ENCODE peak calls at places on chromosomes 5 and 9, in six cellular contexts. Q is cardiac muscle cell; G is type B pancreatic cell; X is CD8-positive, alpha-beta T cell; U is WTC11; I is mesothelial cell of epicardium. B is an unnamed sample.
A peak's percentile ranks its signal among the peaks of the same experiment; 100 is the strongest.

GRCh38 chr5:95686661-95687060 is 3.9 kb upstream of the SPATA9 start:
- DNase-seq in U (no peak), Q (no peak), X (no peak), G (no peak), I (no peak), B (no peak)

GRCh38 chr5:5572983-5573797 is 150.7 kb downstream of the ICE1 start:
- DNase-seq in Q (no peak), G (no peak), X (no peak), U (no peak), I (peak; percentile 45), B (no peak)

GRCh38 chr5:178630475-178630930 is 3.7 kb upstream of the CLK4 start:
- DNase-seq in G (no peak), U (no peak), I (no peak), X (no peak), Q (no peak), B (no peak)

GRCh38 chr5:59007460-59008063 is 424.7 kb downstream of the RAB3C start:
- DNase-seq in I (no peak), G (no peak), U (no peak), Q (no peak), X (no peak), B (peak; percentile 12)

GRCh38 chr5:82387041-82387818 is 109.1 kb upstream of the RPS23 start:
- DNase-seq in Q (no peak), G (no peak), I (peak; percentile 54), X (no peak), U (no peak), B (no peak)

GRCh38 chr5:151097081-151097480 is 16.2 kb upstream of the TNIP1 start:
- DNase-seq in G (no peak), I (no peak), U (no peak), Q (no peak), X (no peak), B (no peak)

GRCh38 chr9:136977223-136978072 is at the start of gene PTGDS:
- DNase-seq in Q (no peak), X (no peak), U (no peak), I (no peak), G (no peak), B (no peak)

GRCh38 chr9:22107646-22108045 is 98.5 kb upstream of the CDKN2B start:
- DNase-seq in X (no peak), G (no peak), I (no peak), Q (no peak), U (no peak), B (no peak)

GRCh38 chr5:1189269-1189668 is 12.1 kb upstream of the SLC6A19 start:
- DNase-seq in U (no peak), Q (no peak), I (no peak), G (no peak), X (no peak), B (no peak)

GRCh38 chr5:95393279-95393678 is 2.1 kb downstream of the FAM81B start:
- DNase-seq in X (no peak), I (no peak), U (no peak), G (no peak), Q (no peak), B (no peak)

GRCh38 chr5:111820072-111820471 is 63.1 kb upstream of the NREP start:
- DNase-seq in U (no peak), X (no peak), Q (no peak), I (no peak), G (no peak), B (no peak)

GRCh38 chr9:136609838-136610311 is 52.8 kb upstream of the EGFL7 start:
- DNase-seq in G (no peak), Q (no peak), X (no peak), I (no peak), U (no peak), B (no peak)

GRCh38 chr5:112146323-112146848 is 272.7 kb downstream of the EPB41L4A start:
- DNase-seq in I (no peak), X (no peak), G (no peak), Q (no peak), U (no peak), B (no peak)

GRCh38 chr9:5784526-5785315 is 48.2 kb downstream of the ERMP1 start:
- DNase-seq in I (no peak), Q (no peak), G (no peak), X (no peak), U (no peak), B (no peak)

GRCh38 chr5:56515011-56515410 is 281.9 kb upstream of the ANKRD55 start:
- DNase-seq in Q (no peak), U (no peak), I (no peak), G (no peak), X (no peak), B (no peak)

GRCh38 chr5:68375540-68375939 is 160.0 kb downstream of the PIK3R1 start:
- DNase-seq in I (no peak), G (no peak), U (no peak), Q (no peak), X (no peak), B (no peak)

GRCh38 chr5:121430538-121430937 is 421.1 kb upstream of the FTMT start:
- DNase-seq in U (no peak), G (no peak), I (no peak), Q (no peak), X (no peak), B (no peak)

GRCh38 chr5:157203417-157203816 is 22.8 kb downstream of the ITK start:
- DNase-seq in U (no peak), I (no peak), G (no peak), Q (no peak), X (no peak), B (no peak)

GRCh38 chr5:132076983-132077382 is 3.4 kb downstream of the CSF2 start:
- DNase-seq in U (no peak), I (no peak), X (no peak), Q (no peak), G (no peak), B (no peak)

GRCh38 chr5:129020683-129021082 is 55.4 kb downstream of the SLC27A6 start:
- DNase-seq in G (no peak), I (no peak), Q (no peak), X (no peak), U (no peak), B (no peak)

GRCh38 chr5:137037848-137038247 is 461.3 kb downstream of the SPOCK1 start:
- DNase-seq in Q (no peak), I (no peak), X (no peak), G (no peak), U (no peak), B (no peak)

GRCh38 chr9:126516936-126517750 is 96.6 kb upstream of the LMX1B start:
- DNase-seq in Q (peak; percentile 48), I (peak; percentile 78), U (peak; percentile 58), G (no peak), X (no peak), B (no peak)

GRCh38 chr9:120710110-120710981 is 3.9 kb downstream of the MEGF9 start:
- DNase-seq in X (no peak), U (no peak), I (no peak), Q (no peak), G (no peak), B (no peak)

GRCh38 chr9:122168356-122168755 is 8.6 kb downstream of the MORN5 start:
- DNase-seq in Q (no peak), X (no peak), G (no peak), I (no peak), U (no peak), B (no peak)

DNA sequence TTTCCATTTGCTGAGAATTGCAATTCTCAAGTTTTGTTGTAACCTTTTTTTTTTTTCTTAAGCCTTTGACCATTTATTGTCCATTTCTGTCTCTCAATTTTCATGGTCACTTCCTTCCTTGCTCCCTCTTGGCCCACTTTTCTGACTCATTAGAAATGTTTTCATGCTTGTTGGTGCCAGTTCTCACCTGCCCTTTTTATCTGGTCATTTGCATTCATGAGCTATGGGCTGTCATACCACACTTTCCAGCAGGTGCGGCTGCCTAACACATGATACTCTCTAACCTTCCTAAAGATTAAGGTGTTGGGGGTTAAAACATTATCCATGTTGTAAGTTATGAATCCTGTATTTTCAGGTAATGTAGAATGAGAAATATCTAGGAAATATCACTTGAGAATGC is 150.5 kb upstream of the TLX3 start:
- DNase-seq in U (no peak), X (no peak), I (no peak), Q (no peak), G (no peak), B (no peak)
- TF ChIP-seq CTCF in U (no peak), X (no peak), I (no peak), Q (no peak), G (no peak), B (no peak)

GRCh38 chr5:122492675-122493074 is 180.6 kb downstream of the SNCAIP start:
- DNase-seq in Q (no peak), U (no peak), I (no peak), X (no peak), G (no peak), B (no peak)
- TF ChIP-seq CTCF in Q (peak; percentile 29), U (no peak), I (no peak), X (no peak), G (peak; percentile 58), B (peak; percentile 38)

DNA sequence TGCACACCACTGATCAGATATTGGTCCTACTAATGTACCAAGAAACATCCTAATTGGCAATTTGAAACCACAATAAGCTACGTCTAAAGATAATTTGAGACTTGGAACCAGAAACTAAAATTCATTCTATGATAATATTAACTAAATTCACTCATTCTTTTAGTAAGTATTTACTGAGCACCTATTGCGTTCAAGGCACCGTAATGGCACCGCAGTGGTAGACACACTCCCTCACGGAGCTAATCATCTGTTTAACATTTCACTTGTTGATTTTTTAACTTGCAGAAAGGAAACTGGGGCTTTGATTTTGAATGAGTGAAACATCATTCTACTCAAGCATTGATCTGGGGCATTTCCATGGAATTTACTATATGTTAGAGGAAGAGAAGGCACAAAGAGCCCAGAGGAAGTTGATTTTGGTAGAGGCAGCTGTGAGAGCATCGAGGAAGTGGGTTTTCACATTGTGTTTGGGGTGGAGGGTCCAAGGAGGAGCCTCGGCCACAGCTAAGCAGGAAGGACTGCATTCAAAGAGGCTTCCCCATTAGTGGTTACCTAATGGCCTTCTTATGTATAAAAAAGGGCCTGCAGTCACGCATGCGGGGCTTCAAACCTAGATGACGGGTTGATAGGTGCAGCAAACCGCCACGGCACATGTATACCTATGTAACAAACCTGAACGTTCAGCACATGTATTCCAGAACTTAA is 7.1 kb downstream of the RAPGEF1 start:
- DNase-seq in U (no peak), Q (no peak), I (no peak), G (no peak), X (no peak), B (no peak)
- TF ChIP-seq CTCF in U (no peak), Q (no peak), I (no peak), G (no peak), X (no peak), B (no peak)

GRCh38 chr5:34577267-34577666 is 78.9 kb upstream of the RAI14 start:
- DNase-seq in X (no peak), I (no peak), U (no peak), G (no peak), Q (no peak), B (no peak)
- TF ChIP-seq CTCF in X (no peak), I (no peak), U (no peak), G (no peak), Q (no peak), B (no peak)

GRCh38 chr5:110784901-110785300 is 46.1 kb downstream of the SLC25A46 start:
- DNase-seq in Q (no peak), G (no peak), X (no peak), I (no peak), U (no peak), B (no peak)

GRCh38 chr5:110785356-110785755 is 46.5 kb downstream of the SLC25A46 start:
- DNase-seq in U (no peak), Q (no peak), I (no peak), X (no peak), G (no peak), B (no peak)

GRCh38 chr5:110790673-110791072 is 51.9 kb downstream of the SLC25A46 start:
- DNase-seq in U (no peak), Q (no peak), I (no peak), G (no peak), X (no peak), B (no peak)
- TF ChIP-seq CTCF in U (no peak), Q (peak; percentile 63), I (no peak), G (no peak), X (no peak), B (peak; percentile 39)

B was measured in D721Med.